ENCODE peak calls at places on chromosomes 16 and 17, in four cellular contexts. T, W, L and C are unnamed samples. For H3K36me3 and H3K9me3, the result is how much of the 10 kb centered on the place peaks cover.

GRCh38 chr17:40557531-40558299 is 7.6 kb downstream of the CCR7 start:
- DNase-seq in T (no peak), W (no peak), L (no peak), C (no peak)

GRCh38 chr16:77951788-77952187 is 70.6 kb upstream of the CLEC3A start:
- DNase-seq in T (peak), W (peak), L (peak), C (peak)

GRCh38 chr17:17055286-17056166 is 13.3 kb downstream of the MPRIP start:
- DNase-seq in T (no peak), W (no peak), L (no peak), C (no peak)

GRCh38 chr16:554297-554621 is 5.9 kb upstream of the PRR35 start:
- DNase-seq in T (no peak), W (peak), L (no peak), C (no peak)

GRCh38 chr16:57409870-57410585 is 5.5 kb downstream of the CCL17 start:
- DNase-seq in T (peak), W (peak), L (no peak), C (no peak)

GRCh38 chr17:74135391-74136167 is 67.9 kb upstream of the RPL38 start:
- DNase-seq in T (no peak), W (no peak), L (no peak), C (no peak)

GRCh38 chr16:50585331-50585776 is 37.2 kb downstream of the NKD1 start:
- DNase-seq in T (no peak), W (no peak), L (no peak), C (no peak)

GRCh38 chr16:606656-607307 is 16.9 kb downstream of the RAB40C start:
- DNase-seq in T (no peak), W (no peak), L (no peak), C (no peak)

GRCh38 chr17:62062313-62062712 is 2.8 kb downstream of the MED13 start:
- DNase-seq in T (no peak), W (no peak), L (no peak), C (no peak)

GRCh38 chr16:74999683-75000480 is 1.1 kb downstream of the ZNRF1 start:
- DNase-seq in T (peak), W (peak), L (no peak), C (no peak)

GRCh38 chr17:42132941-42133340 is 10.3 kb downstream of the HSPB9 start:
- DNase-seq in T (no peak), W (no peak), L (no peak), C (no peak)

GRCh38 chr16:10828851-10829331 is 10.3 kb upstream of the TVP23A start:
- DNase-seq in T (no peak), W (no peak), L (no peak), C (no peak)

GRCh38 chr17:78878261-78878660 is 24.7 kb downstream of the CEP295NL start:
- DNase-seq in T (no peak), W (no peak), L (no peak), C (no peak)

GRCh38 chr17:10600551-10600950 is 51.1 kb upstream of the MYH2 start:
- DNase-seq in T (no peak), W (no peak), L (no peak), C (no peak)

GRCh38 chr17:1047177-1047885 is 50.4 kb downstream of the TIMM22 start:
- DNase-seq in T (no peak), W (no peak), L (no peak), C (no peak)

GRCh38 chr16:82700541-82701240 is 73.9 kb downstream of the CDH13 start:
- DNase-seq in T (no peak), W (no peak), L (peak), C (no peak)

GRCh38 chr16:79293831-79294230 is 306.7 kb downstream of the MAF start:
- DNase-seq in T (no peak), W (no peak), L (no peak), C (no peak)

GRCh38 chr16:72939247-72939646 is 108.7 kb downstream of the ZFHX3 start:
- DNase-seq in T (no peak), W (no peak), L (no peak), C (no peak)

GRCh38 chr17:41763327-41763726 is 23.2 kb downstream of the JUP start:
- DNase-seq in T (no peak), W (no peak), L (no peak), C (no peak)

GRCh38 chr17:28333083-28333746 is 2.1 kb downstream of the IFT20 start:
- DNase-seq in T (no peak), W (no peak), L (no peak), C (no peak)

GRCh38 chr16:28556914-28557320 is 3.2 kb downstream of the SGF29 start:
- DNase-seq in T (no peak), W (no peak), L (no peak), C (no peak)

GRCh38 chr17:72305964-72306551 is 185.2 kb downstream of the SOX9 start:
- DNase-seq in T (no peak), W (no peak), L (no peak), C (no peak)

GRCh38 chr17:82434216-82434565 is 15.8 kb upstream of the OGFOD3 start:
- DNase-seq in T (no peak), W (no peak), L (no peak), C (no peak)

GRCh38 chr17:2195729-2196128 is 107.9 kb downstream of the SMG6 start:
- DNase-seq in T (no peak), W (no peak), L (peak), C (no peak)

GRCh38 chr17:78381601-78382168 is 3.2 kb downstream of the PGS1 start:
- DNase-seq in T (peak), W (no peak), L (no peak), C (no peak)

DNA sequence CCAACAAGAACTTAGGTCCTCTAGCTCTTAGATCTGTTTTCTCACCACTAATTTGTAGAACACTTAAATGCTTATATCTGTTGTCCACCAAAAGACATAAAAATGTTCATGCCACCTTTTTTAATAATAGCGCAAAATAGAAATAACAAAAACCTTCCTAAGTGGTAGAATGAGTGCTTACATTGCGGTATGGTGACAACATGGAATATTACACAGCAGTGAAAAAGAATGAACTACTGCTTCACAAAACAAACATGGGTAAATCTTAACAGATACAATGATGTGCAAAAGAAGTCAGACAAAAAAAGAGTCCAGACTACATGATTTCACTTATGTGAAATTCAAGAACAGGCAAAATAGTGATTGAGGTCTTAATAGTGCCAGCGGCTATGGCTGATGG is 351.1 kb downstream of the CA10 start:
- DNase-seq in T (no peak), W (no peak), L (no peak), C (no peak)
- H3K36me3 ChIP-seq in T (under half), W (under half), L (under half), C (under half)

GRCh38 chr17:27106982-27107360 is 186.9 kb upstream of the WSB1 start:
- DNase-seq in T (no peak), W (no peak), L (no peak), C (no peak)
- H3K9me3 ChIP-seq in T (under half), W (under half), L (under half), C (under half)

GRCh38 chr17:31131299-31131698 is 36.5 kb downstream of the NF1 start:
- DNase-seq in T (no peak), W (no peak), L (no peak), C (no peak)
- TF ChIP-seq REST in T (no peak), W (no peak), L (no peak), C (no peak)

DNA sequence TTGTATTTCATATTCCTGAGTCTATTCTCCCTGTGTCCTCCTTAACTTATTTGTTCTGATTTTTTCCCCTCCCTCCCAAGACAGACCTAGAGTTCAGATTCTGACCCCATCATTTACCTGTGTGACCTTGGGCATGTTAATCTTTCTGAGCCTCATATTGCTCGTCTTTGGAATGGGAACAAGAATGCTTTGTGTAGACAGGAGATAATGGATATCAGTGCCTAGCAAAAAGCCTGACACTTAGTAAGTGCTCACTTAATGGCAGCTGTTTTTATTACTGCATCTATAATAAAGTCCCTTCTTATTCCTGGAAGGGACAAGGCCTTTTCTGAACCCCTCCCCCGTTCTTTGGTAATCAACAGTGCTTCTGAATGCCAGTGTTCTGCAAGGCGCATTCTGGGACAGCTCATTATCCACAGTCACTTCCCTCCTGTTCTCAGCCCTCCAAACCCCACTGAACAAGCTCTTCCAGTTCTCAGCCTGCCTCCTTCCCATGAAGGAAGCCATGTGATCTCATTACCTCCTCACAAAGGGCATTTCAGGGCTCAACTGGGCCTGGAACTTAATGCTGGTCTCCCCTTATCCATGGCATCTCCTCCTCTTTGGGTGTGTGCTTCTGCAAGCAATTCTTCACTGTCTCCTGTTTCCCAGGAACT is 25.1 kb upstream of the SUPT4H1 start:
- DNase-seq in T (no peak), W (no peak), L (no peak), C (no peak)
- H3K36me3 ChIP-seq in T (under half), W (under half), L (under half), C (under half)

GRCh38 chr16:35150805-35151312 is 1691.4 kb downstream of the TP53TG3F start:
- DNase-seq in T (no peak), W (no peak), L (no peak), C (no peak)
- H3K9me3 ChIP-seq in T (under half), W (half or more), L (under half), C (under half)

DNA sequence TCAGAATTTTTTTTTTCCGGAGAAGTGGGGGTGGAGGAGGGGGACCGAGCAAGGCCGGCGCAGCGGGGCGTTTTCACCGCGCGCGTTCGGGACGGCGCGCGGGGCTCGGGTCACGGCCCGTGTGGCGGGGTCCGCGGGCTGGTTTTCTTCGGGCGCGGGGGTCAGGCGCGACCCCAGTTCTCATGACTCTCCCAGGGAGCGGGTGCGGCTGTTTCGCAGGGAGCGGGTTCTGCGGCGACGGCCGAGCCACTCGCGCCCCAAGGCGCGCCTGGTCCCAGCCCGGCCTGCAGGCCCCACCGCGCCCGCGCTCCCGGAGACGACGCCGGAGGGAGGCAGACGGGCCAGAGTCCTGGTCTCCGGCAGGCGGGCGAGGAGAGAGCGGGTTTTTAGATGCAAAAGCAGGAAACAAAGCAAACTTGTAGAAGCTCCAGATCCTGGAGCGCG is 1.0 kb downstream of the BAHCC1 start:
- DNase-seq in T (no peak), W (no peak), L (no peak), C (no peak)
- TF ChIP-seq REST in T (no peak), W (no peak), L (no peak), C (no peak)

DNA sequence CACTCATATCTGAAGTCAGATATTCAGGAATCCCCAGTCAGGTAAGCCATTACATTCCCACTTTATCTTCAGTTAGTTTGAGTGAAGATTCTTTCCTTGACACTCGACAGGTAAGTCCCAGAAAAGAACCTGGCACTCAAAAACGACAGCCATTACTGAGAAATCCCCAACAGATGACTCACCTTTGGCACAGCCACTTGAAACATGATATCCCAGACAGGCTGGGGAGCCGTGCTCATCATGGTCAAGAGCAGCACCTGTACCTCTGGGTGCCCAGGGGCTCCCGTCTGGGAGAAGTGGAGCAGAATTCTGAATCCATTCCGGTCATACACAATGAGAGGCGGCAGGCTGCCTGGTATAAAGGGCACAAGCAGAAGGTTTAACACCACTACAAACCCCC is 16.8 kb upstream of the COG7 start:
- DNase-seq in T (no peak), W (no peak), L (no peak), C (no peak)
- H3K36me3 ChIP-seq in T (half or more), W (half or more), L (under half), C (under half)

GRCh38 chr17:27069842-27070508 is 223.9 kb upstream of the WSB1 start:
- DNase-seq in T (no peak), W (no peak), L (no peak), C (no peak)

GRCh38 chr17:27070836-27071235 is 223.1 kb upstream of the WSB1 start:
- DNase-seq in T (no peak), W (no peak), L (no peak), C (no peak)

GRCh38 chr17:27078296-27078695 is 215.6 kb upstream of the WSB1 start:
- DNase-seq in T (no peak), W (no peak), L (no peak), C (no peak)

GRCh38 chr17:27076814-27077213 is 217.1 kb upstream of the WSB1 start:
- DNase-seq in T (no peak), W (no peak), L (no peak), C (no peak)

GRCh38 chr17:27072885-27073284 is 221.0 kb upstream of the WSB1 start:
- DNase-seq in T (no peak), W (no peak), L (no peak), C (no peak)
- H3K9me3 ChIP-seq in T (under half), W (under half), L (under half), C (under half)